ENCODE peak calls at places on chromosomes 1 and 21, in eight cellular contexts. Q is AG09319; R is activated naive CD4-positive, alpha-beta T cell treated with anti-CD3 and anti-CD28 coated beads, Interleukin-2, amount 10 ng/mL, durations not matched to agents 7 days and 5 days; T is H54; X is NCI-H510A; A is suprapubic skin; G is fibroblast of villous mesenchyme; K is MCF 10A. W is an unnamed sample.

GRCh38 chr1:22808846-22809501 is 98.3 kb downstream of the EPHB2 start:
- DNase-seq in G (peak), T (no peak), Q (peak), K (peak), X (no peak), A (no peak), R (no peak), W (peak)

GRCh38 chr1:28056129-28056925 is 32.1 kb downstream of the EYA3 start:
- DNase-seq in A (no peak), T (no peak), G (no peak), Q (no peak), X (peak), K (no peak), R (peak), W (no peak)

GRCh38 chr1:226064168-226064815 is 1.8 kb downstream of the H3-3A start:
- DNase-seq in Q (no peak), R (peak), G (peak), T (no peak), A (no peak), X (no peak), K (peak), W (peak)

GRCh38 chr1:107740574-107740973 is 224.4 kb downstream of the VAV3 start:
- DNase-seq in X (no peak), G (peak), A (no peak), R (no peak), Q (no peak), K (no peak), T (no peak), W (no peak)

GRCh38 chr21:15431053-15431452 is 298.7 kb upstream of the USP25 start:
- DNase-seq in A (no peak), X (no peak), G (no peak), T (no peak), K (no peak), R (no peak), Q (no peak), W (no peak)

GRCh38 chr1:197481101-197481500 is 213.0 kb downstream of the CRB1 start:
- DNase-seq in T (no peak), R (peak), X (peak), K (no peak), A (no peak), Q (no peak), G (no peak), W (no peak)

GRCh38 chr1:111204211-111204883 is 3.9 kb upstream of the DENND2D start:
- DNase-seq in X (peak), R (peak), K (no peak), G (no peak), Q (no peak), T (no peak), A (peak), W (no peak)

GRCh38 chr1:46179138-46180081 is 3.1 kb upstream of the P3R3URF start:
- DNase-seq in A (peak), K (peak), R (peak), Q (peak), X (peak), T (peak), G (peak), W (peak)

GRCh38 chr1:37477198-37477931 is 3.0 kb downstream of the ZC3H12A start:
- DNase-seq in A (peak), K (peak), X (peak), R (peak), T (no peak), G (no peak), Q (no peak), W (peak)

GRCh38 chr1:33370286-33370685 is 49.4 kb upstream of the A3GALT2 start:
- DNase-seq in X (no peak), Q (no peak), R (no peak), G (peak), T (no peak), A (no peak), K (peak), W (peak)

GRCh38 chr1:226779536-226779935 is 40.5 kb upstream of the ITPKB start:
- DNase-seq in A (no peak), K (no peak), X (peak), G (no peak), T (no peak), R (no peak), Q (no peak), W (no peak)

GRCh38 chr1:81126989-81127571 is 673.7 kb upstream of the ADGRL2 start:
- DNase-seq in Q (no peak), K (no peak), A (no peak), T (no peak), X (no peak), G (peak), R (no peak), W (peak)